ENCODE peak calls at places on chromosomes 2 and 18, in four cellular contexts. K, B, O and L are unnamed samples.
A peak's percentile ranks its signal among the peaks of the same experiment; 100 is the strongest.

GRCh38 chr2:168192839-168193616 is 54.4 kb downstream of the STK39 start:
- DNase-seq in K (no peak), B (no peak), O (no peak), L (no peak)

GRCh38 chr18:70433001-70433400 is 144.2 kb downstream of the SOCS6 start:
- DNase-seq in K (no peak), B (no peak), O (no peak), L (no peak)

GRCh38 chr2:51994123-51994788 is 962.3 kb upstream of the NRXN1 start:
- DNase-seq in K (no peak), B (no peak), O (no peak), L (no peak)

GRCh38 chr2:220365023-220365422 is 737.6 kb downstream of the SLC4A3 start:
- DNase-seq in K (no peak), B (peak; percentile 7), O (peak; percentile 84), L (no peak)

GRCh38 chr18:56563568-56563967 is 74.8 kb downstream of the TXNL1 start:
- DNase-seq in K (no peak), B (no peak), O (no peak), L (no peak)

GRCh38 chr2:132721938-132722337 is 51.9 kb upstream of the LYPD1 start:
- DNase-seq in K (no peak), B (no peak), O (no peak), L (no peak)

GRCh38 chr18:34494359-34494696 is 215.8 kb upstream of the DTNA start:
- DNase-seq in K (peak; percentile 57), B (no peak), O (no peak), L (peak; percentile 72)

GRCh38 chr2:97935719-97936161 is 60.0 kb downstream of the TMEM131 start:
- DNase-seq in K (no peak), B (peak; percentile 36), O (peak; percentile 61), L (no peak)

GRCh38 chr2:9285921-9286320 is 79.3 kb downstream of the ASAP2 start:
- DNase-seq in K (no peak), B (peak; percentile 30), O (no peak), L (no peak)

GRCh38 chr2:2013476-2013875 is 269.2 kb upstream of the PXDN start:
- DNase-seq in K (no peak), B (no peak), O (no peak), L (no peak)

GRCh38 chr2:3299703-3300102 is 77.9 kb downstream of the EIPR1 start:
- DNase-seq in K (no peak), B (no peak), O (no peak), L (no peak)

GRCh38 chr2:128448331-128449225 is 129.9 kb upstream of the HS6ST1 start:
- DNase-seq in K (peak; percentile 59), B (no peak), O (no peak), L (peak; percentile 61)

GRCh38 chr2:135532581-135532980 is 1.3 kb downstream of the R3HDM1 start:
- DNase-seq in K (no peak), B (no peak), O (no peak), L (no peak)

GRCh38 chr2:128642801-128643200 is 324.1 kb upstream of the HS6ST1 start:
- DNase-seq in K (peak; percentile 24), B (no peak), O (no peak), L (peak; percentile 29)

GRCh38 chr2:23677836-23678235 is 249.1 kb downstream of the ATAD2B start:
- DNase-seq in K (no peak), B (no peak), O (peak; percentile 57), L (no peak)

GRCh38 chr2:98086491-98087446 is at the start of gene VWA3B:
- DNase-seq in K (peak; percentile 93), B (peak; percentile 47), O (peak; percentile 12), L (no peak)

GRCh38 chr2:181812106-181812745 is 79.3 kb upstream of the ITPRID2 start:
- DNase-seq in K (no peak), B (no peak), O (no peak), L (no peak)

GRCh38 chr2:203637819-203638167 is 68.6 kb upstream of the CD28 start:
- DNase-seq in K (no peak), B (no peak), O (no peak), L (no peak)
- H3K4me3 ChIP-seq in K (no peak overlapping the region), B (no peak overlapping the region), O (no peak overlapping the region), L (no peak overlapping the region)

GRCh38 chr18:21321711-21322110 is 79.7 kb downstream of the GREB1L start:
- DNase-seq in K (no peak), B (no peak), O (no peak), L (no peak)

GRCh38 chr18:21330122-21330701 is 88.2 kb downstream of the GREB1L start:
- DNase-seq in K (no peak), B (peak; percentile 14), O (peak; percentile 85), L (no peak)

GRCh38 chr18:21331094-21331493 is 89.1 kb downstream of the GREB1L start:
- DNase-seq in K (no peak), B (no peak), O (no peak), L (no peak)

DNA sequence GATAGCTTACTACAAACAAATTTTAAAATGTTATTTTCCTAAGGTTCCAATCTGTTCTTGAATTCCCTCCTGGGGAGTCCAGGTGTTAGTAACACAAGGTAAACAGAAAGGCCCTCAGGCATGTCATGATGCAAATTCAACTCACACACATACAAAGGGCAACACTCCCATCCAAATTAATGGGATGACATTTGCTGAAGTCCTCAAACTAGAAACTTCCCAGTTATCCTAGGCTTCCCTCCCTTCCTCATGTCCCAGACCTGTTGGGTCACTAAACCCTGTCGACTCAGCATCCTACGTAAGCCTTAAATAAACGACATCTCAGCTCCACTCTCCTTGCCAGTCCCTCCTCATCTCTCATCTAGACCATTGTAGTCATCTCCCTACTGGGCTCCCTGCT is 85.1 kb downstream of the GREB1L start:
- DNase-seq in K (no peak), B (no peak), O (no peak), L (no peak)
- H3K27ac ChIP-seq in K (no peak overlapping the region), B (no peak overlapping the region), O (no peak overlapping the region), L (no peak overlapping the region)

DNA sequence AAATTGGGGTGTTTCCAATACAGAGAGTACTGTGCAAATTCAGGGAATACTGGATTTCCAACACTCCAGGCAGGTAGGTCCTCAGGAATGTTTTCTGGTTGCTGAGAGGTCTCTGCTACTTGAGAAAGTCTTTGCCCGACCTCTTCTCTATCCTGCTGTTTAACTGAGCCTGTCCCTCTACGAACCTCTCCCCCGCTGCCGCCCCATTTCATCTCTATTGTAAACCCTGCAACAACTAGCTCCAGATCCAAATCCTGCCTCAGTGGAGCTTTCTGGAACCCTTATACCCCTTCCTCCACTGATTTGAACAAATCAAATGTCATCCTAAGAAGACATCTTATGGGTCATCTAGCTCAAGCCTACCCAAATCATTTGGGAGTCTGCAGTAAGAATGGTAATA is 1.3 kb downstream of the EIF4E2 start:
- DNase-seq in K (no peak), B (no peak), O (no peak), L (no peak)
- H3K4me3 ChIP-seq in K (peak overlapping the region; percentile 89), B (peak overlapping the region; percentile 88), O (peak overlapping the region; percentile 91), L (peak overlapping the region; percentile 93)

GRCh38 chr2:224293976-224294375 is 107.9 kb downstream of the FAM124B start:
- DNase-seq in K (no peak), B (no peak), O (no peak), L (no peak)
- H3K27ac ChIP-seq in K (no peak overlapping the region), B (no peak overlapping the region), O (no peak overlapping the region), L (no peak overlapping the region)